ENCODE peak calls at places on chromosomes 12 and 14, in five cellular contexts. One of them, this sample, is unnamed.

GRCh38 chr12:86331457-86331856 is 75.3 kb upstream of the MGAT4C start:
- DNase-seq in AG08396: no peak
- DNase-seq in T-helper 1 cell: no peak
- DNase-seq in cerebellum: no peak
- DNase-seq in GM12891: no peak
- DNase-seq in this sample: no peak

GRCh38 chr12:18217981-18218380 is 43.3 kb upstream of the PIK3C2G start:
- DNase-seq in AG08396: no peak
- DNase-seq in T-helper 1 cell: no peak
- DNase-seq in cerebellum: no peak
- DNase-seq in GM12891: no peak
- DNase-seq in this sample: no peak

GRCh38 chr12:6367969-6368892 is 7.1 kb downstream of the SCNN1A start:
- DNase-seq in AG08396: no peak
- DNase-seq in T-helper 1 cell: no peak
- DNase-seq in cerebellum: no peak
- DNase-seq in GM12891: peak
- DNase-seq in this sample: no peak

GRCh38 chr12:21026302-21026701 is 104.7 kb upstream of the SLCO1B1 start:
- DNase-seq in AG08396: no peak
- DNase-seq in T-helper 1 cell: no peak
- DNase-seq in cerebellum: no peak
- DNase-seq in GM12891: no peak
- DNase-seq in this sample: no peak

GRCh38 chr12:52741378-52742195 is 35.6 kb downstream of the KRT76 start:
- DNase-seq in AG08396: peak
- DNase-seq in T-helper 1 cell: peak
- DNase-seq in cerebellum: no peak
- DNase-seq in GM12891: peak
- DNase-seq in this sample: no peak

GRCh38 chr12:953776-954175 is 4.3 kb upstream of the RAD52 start:
- DNase-seq in AG08396: peak
- DNase-seq in T-helper 1 cell: no peak
- DNase-seq in cerebellum: peak
- DNase-seq in GM12891: no peak
- DNase-seq in this sample: no peak

GRCh38 chr14:106530423-106531107 is 1004.2 kb downstream of the TMEM121 start:
- DNase-seq in AG08396: no peak
- DNase-seq in T-helper 1 cell: peak
- DNase-seq in cerebellum: no peak
- DNase-seq in GM12891: no peak
- DNase-seq in this sample: no peak

GRCh38 chr12:46267618-46268348 is 1.1 kb downstream of the SLC38A1 start:
- DNase-seq in AG08396: peak
- DNase-seq in T-helper 1 cell: no peak
- DNase-seq in cerebellum: peak
- DNase-seq in GM12891: no peak
- DNase-seq in this sample: peak

GRCh38 chr12:67352682-67353081 is 83.5 kb downstream of the CAND1 start:
- DNase-seq in AG08396: no peak
- DNase-seq in T-helper 1 cell: no peak
- DNase-seq in cerebellum: no peak
- DNase-seq in GM12891: no peak
- DNase-seq in this sample: no peak

GRCh38 chr14:57833304-57833703 is 32.6 kb downstream of the SLC35F4 start:
- DNase-seq in AG08396: peak
- DNase-seq in T-helper 1 cell: no peak
- DNase-seq in cerebellum: peak
- DNase-seq in GM12891: no peak
- DNase-seq in this sample: no peak

GRCh38 chr12:95548539-95549391 is 2.5 kb downstream of the USP44 start:
- DNase-seq in AG08396: peak
- DNase-seq in T-helper 1 cell: peak
- DNase-seq in cerebellum: peak
- DNase-seq in GM12891: peak
- DNase-seq in this sample: no peak

GRCh38 chr12:94263905-94264655 is 115.7 kb downstream of the PLXNC1 start:
- DNase-seq in AG08396: no peak
- DNase-seq in T-helper 1 cell: no peak
- DNase-seq in cerebellum: no peak
- DNase-seq in GM12891: no peak
- DNase-seq in this sample: no peak

GRCh38 chr14:83071888-83072501 is 1538.3 kb upstream of the SEL1L start:
- DNase-seq in AG08396: no peak
- DNase-seq in T-helper 1 cell: no peak
- DNase-seq in cerebellum: no peak
- DNase-seq in GM12891: no peak
- DNase-seq in this sample: no peak

GRCh38 chr14:71202881-71203280 is 295.6 kb downstream of the PCNX1 start:
- DNase-seq in AG08396: no peak
- DNase-seq in T-helper 1 cell: no peak
- DNase-seq in cerebellum: no peak
- DNase-seq in GM12891: no peak
- DNase-seq in this sample: no peak

GRCh38 chr14:104486222-104486743 is 93.3 kb upstream of the C14orf180 start:
- DNase-seq in AG08396: no peak
- DNase-seq in T-helper 1 cell: no peak
- DNase-seq in cerebellum: no peak
- DNase-seq in GM12891: no peak
- DNase-seq in this sample: no peak